ENCODE peak calls at places on chromosomes 3 and 15, in five cellular contexts. One of them, this sample, is unnamed.

GRCh38 chr3:53715815-53716483 is 130.3 kb downstream of the CHDH start:
- DNase-seq in neural crest cell: no peak
- DNase-seq in ovary: no peak
- DNase-seq in GM23338: no peak
- DNase-seq in GM12865: no peak
- DNase-seq in this sample: no peak

GRCh38 chr3:65732060-65732933 is 306.4 kb downstream of the MAGI1 start:
- DNase-seq in neural crest cell: peak
- DNase-seq in ovary: no peak
- DNase-seq in GM23338: peak
- DNase-seq in GM12865: peak
- DNase-seq in this sample: peak

GRCh38 chr3:152377184-152377570 is 108.4 kb downstream of the MBNL1 start:
- DNase-seq in neural crest cell: no peak
- DNase-seq in ovary: no peak
- DNase-seq in GM23338: no peak
- DNase-seq in GM12865: no peak
- DNase-seq in this sample: no peak

GRCh38 chr3:35141406-35141805 is 497.9 kb upstream of the ARPP21 start:
- DNase-seq in neural crest cell: no peak
- DNase-seq in ovary: no peak
- DNase-seq in GM23338: no peak
- DNase-seq in GM12865: no peak
- DNase-seq in this sample: no peak

GRCh38 chr3:101185341-101185740 is 135.0 kb downstream of the IMPG2 start:
- DNase-seq in neural crest cell: no peak
- DNase-seq in ovary: no peak
- DNase-seq in GM23338: no peak
- DNase-seq in GM12865: no peak
- DNase-seq in this sample: no peak

GRCh38 chr15:53520867-53521525 is 238.5 kb downstream of the WDR72 start:
- DNase-seq in neural crest cell: peak
- DNase-seq in ovary: no peak
- DNase-seq in GM23338: no peak
- DNase-seq in GM12865: no peak
- DNase-seq in this sample: no peak

GRCh38 chr3:52247455-52248164 is 2.1 kb downstream of the PPM1M start:
- DNase-seq in neural crest cell: no peak
- DNase-seq in ovary: no peak
- DNase-seq in GM23338: no peak
- DNase-seq in GM12865: no peak
- DNase-seq in this sample: no peak

GRCh38 chr3:183253961-183254815 is 1.1 kb downstream of the B3GNT5 start:
- DNase-seq in neural crest cell: peak
- DNase-seq in ovary: peak
- DNase-seq in GM23338: peak
- DNase-seq in GM12865: no peak
- DNase-seq in this sample: peak

GRCh38 chr15:74185949-74186348 is 12.4 kb downstream of the ISLR start:
- DNase-seq in neural crest cell: no peak
- DNase-seq in ovary: no peak
- DNase-seq in GM23338: no peak
- DNase-seq in GM12865: no peak
- DNase-seq in this sample: no peak

GRCh38 chr3:132394334-132394733 is 23.0 kb upstream of the DNAJC13 start:
- DNase-seq in neural crest cell: no peak
- DNase-seq in ovary: no peak
- DNase-seq in GM23338: no peak
- DNase-seq in GM12865: no peak
- DNase-seq in this sample: no peak

GRCh38 chr15:29774900-29775299 is 47.4 kb downstream of the TJP1 start:
- DNase-seq in neural crest cell: no peak
- DNase-seq in ovary: no peak
- DNase-seq in GM23338: no peak
- DNase-seq in GM12865: no peak
- DNase-seq in this sample: no peak

GRCh38 chr15:90787881-90788280 is 70.7 kb downstream of the BLM start:
- DNase-seq in neural crest cell: no peak
- DNase-seq in ovary: no peak
- DNase-seq in GM23338: no peak
- DNase-seq in GM12865: no peak
- DNase-seq in this sample: no peak

GRCh38 chr3:157176108-157176507 is 16.2 kb upstream of the CCNL1 start:
- DNase-seq in neural crest cell: no peak
- DNase-seq in ovary: no peak
- DNase-seq in GM23338: no peak
- DNase-seq in GM12865: no peak
- DNase-seq in this sample: no peak

GRCh38 chr3:64267774-64268604 is 42.7 kb upstream of the PRICKLE2 start:
- DNase-seq in neural crest cell: peak
- DNase-seq in ovary: peak
- DNase-seq in GM23338: peak
- DNase-seq in GM12865: no peak
- DNase-seq in this sample: peak

GRCh38 chr3:61608072-61608471 is 46.7 kb downstream of the PTPRG start:
- DNase-seq in neural crest cell: no peak
- DNase-seq in ovary: no peak
- DNase-seq in GM23338: no peak
- DNase-seq in GM12865: no peak
- DNase-seq in this sample: no peak

GRCh38 chr15:82648257-82649103 is 1.3 kb upstream of the CPEB1 start:
- DNase-seq in neural crest cell: no peak
- DNase-seq in ovary: peak
- DNase-seq in GM23338: peak
- DNase-seq in GM12865: no peak
- DNase-seq in this sample: no peak

GRCh38 chr3:158788446-158788845 is 13.4 kb upstream of the MFSD1 start:
- DNase-seq in neural crest cell: no peak
- DNase-seq in ovary: no peak
- DNase-seq in GM23338: no peak
- DNase-seq in GM12865: no peak
- DNase-seq in this sample: no peak

GRCh38 chr15:98906712-98907083 is 100.9 kb downstream of the PGPEP1L start:
- DNase-seq in neural crest cell: no peak
- DNase-seq in ovary: no peak
- DNase-seq in GM23338: no peak
- DNase-seq in GM12865: no peak
- DNase-seq in this sample: no peak

GRCh38 chr15:47432831-47433230 is 284.5 kb upstream of the SEMA6D start:
- DNase-seq in neural crest cell: no peak
- DNase-seq in ovary: no peak
- DNase-seq in GM23338: no peak
- DNase-seq in GM12865: no peak
- DNase-seq in this sample: no peak

DNA sequence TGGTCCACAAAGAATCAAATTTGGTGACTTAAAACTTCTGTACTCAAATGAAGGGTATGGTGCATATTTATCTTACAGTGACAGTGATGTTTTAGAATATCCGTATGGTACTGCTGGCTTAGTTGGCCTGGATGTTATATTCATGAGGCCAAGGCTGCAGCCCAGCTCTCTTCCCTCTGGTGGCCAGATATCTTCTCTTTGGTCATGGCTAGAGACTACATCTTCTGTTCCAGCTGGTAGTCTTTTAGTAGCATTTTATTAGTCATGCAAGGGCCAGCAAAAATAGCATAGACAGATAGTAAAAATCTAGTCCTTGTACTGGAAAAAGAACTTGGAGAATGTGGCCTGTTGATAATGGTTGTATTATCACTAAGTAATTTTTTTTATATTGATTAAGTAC is 124.0 kb upstream of the ROPN1 start:
- DNase-seq in neural crest cell: no peak
- DNase-seq in ovary: no peak
- DNase-seq in GM23338: no peak
- DNase-seq in GM12865: no peak
- DNase-seq in this sample: no peak
- TF ChIP-seq CTCF in neural crest cell: no peak
- TF ChIP-seq CTCF in ovary: no peak
- TF ChIP-seq CTCF in GM23338: no peak
- TF ChIP-seq CTCF in GM12865: no peak
- TF ChIP-seq CTCF in this sample: no peak

GRCh38 chr3:73509066-73509465 is 115.7 kb downstream of the PDZRN3 start:
- DNase-seq in neural crest cell: no peak
- DNase-seq in ovary: no peak
- DNase-seq in GM23338: no peak
- DNase-seq in GM12865: no peak
- DNase-seq in this sample: no peak

GRCh38 chr3:73509812-73510211 is 114.9 kb downstream of the PDZRN3 start:
- DNase-seq in neural crest cell: no peak
- DNase-seq in ovary: no peak
- DNase-seq in GM23338: no peak
- DNase-seq in GM12865: no peak
- DNase-seq in this sample: no peak

GRCh38 chr3:73510784-73511183 is 114.0 kb downstream of the PDZRN3 start:
- DNase-seq in neural crest cell: no peak
- DNase-seq in ovary: no peak
- DNase-seq in GM23338: no peak
- DNase-seq in GM12865: no peak
- DNase-seq in this sample: no peak

GRCh38 chr3:73510298-73510697 is 114.4 kb downstream of the PDZRN3 start:
- DNase-seq in neural crest cell: no peak
- DNase-seq in ovary: no peak
- DNase-seq in GM23338: no peak
- DNase-seq in GM12865: no peak
- DNase-seq in this sample: no peak

GRCh38 chr3:73508330-73508954 is 116.3 kb downstream of the PDZRN3 start:
- DNase-seq in neural crest cell: peak
- DNase-seq in ovary: no peak
- DNase-seq in GM23338: peak
- DNase-seq in GM12865: peak
- DNase-seq in this sample: peak
- TF ChIP-seq CTCF in neural crest cell: peak
- TF ChIP-seq CTCF in ovary: peak
- TF ChIP-seq CTCF in GM23338: peak
- TF ChIP-seq CTCF in GM12865: peak
- TF ChIP-seq CTCF in this sample: peak

DNA sequence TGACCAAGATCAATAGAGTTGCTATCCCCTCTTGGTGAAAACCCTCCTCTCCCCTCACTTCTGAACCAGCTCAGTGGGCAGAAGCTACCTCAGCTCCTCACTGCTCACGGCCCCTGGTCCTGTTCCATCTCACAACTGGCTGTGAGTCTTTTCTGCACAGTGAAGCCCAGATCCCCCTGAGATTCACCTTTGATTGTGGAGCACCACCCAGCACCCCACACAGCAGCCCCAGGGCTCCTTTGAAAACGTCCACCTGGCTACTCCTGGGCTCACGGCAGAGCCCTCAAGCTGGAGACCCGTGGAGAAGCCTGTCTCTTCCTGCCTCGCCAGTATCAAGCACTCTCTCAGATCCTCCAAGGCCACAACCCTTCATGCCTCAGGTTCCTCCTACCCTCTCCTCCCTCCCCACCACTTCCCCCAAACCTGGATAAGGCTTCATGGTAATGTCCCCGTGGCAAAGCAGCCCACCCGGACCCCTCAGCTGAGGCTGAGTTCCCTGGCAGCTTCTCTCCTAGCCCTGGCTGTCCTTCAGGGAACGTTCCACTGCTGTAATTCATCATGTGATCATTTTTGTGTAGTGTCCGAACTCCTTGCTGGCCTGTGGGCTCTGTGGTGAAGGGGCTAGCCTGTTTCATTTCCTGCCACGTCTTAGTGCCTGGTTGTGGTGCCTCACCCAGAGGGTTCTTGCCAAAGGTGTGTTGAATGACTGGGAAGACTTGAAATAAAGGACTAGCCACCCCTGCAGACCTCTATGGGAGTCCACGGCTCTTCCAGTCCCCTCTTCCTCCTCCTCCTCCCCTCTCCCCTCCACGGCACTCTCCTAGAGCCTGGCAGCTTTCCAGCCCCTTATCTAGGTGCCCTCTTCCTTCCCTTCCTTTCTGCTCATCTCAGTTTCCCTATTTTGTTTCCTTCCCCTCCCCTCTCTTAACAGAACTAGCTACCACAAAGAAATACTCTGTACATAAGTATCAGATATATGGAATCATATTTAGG is 44.5 kb downstream of the KY start:
- DNase-seq in neural crest cell: no peak
- DNase-seq in ovary: no peak
- DNase-seq in GM23338: no peak
- DNase-seq in GM12865: no peak
- DNase-seq in this sample: no peak
- TF ChIP-seq CTCF in neural crest cell: no peak
- TF ChIP-seq CTCF in ovary: no peak
- TF ChIP-seq CTCF in GM23338: no peak
- TF ChIP-seq CTCF in GM12865: no peak
- TF ChIP-seq CTCF in this sample: no peak

DNA sequence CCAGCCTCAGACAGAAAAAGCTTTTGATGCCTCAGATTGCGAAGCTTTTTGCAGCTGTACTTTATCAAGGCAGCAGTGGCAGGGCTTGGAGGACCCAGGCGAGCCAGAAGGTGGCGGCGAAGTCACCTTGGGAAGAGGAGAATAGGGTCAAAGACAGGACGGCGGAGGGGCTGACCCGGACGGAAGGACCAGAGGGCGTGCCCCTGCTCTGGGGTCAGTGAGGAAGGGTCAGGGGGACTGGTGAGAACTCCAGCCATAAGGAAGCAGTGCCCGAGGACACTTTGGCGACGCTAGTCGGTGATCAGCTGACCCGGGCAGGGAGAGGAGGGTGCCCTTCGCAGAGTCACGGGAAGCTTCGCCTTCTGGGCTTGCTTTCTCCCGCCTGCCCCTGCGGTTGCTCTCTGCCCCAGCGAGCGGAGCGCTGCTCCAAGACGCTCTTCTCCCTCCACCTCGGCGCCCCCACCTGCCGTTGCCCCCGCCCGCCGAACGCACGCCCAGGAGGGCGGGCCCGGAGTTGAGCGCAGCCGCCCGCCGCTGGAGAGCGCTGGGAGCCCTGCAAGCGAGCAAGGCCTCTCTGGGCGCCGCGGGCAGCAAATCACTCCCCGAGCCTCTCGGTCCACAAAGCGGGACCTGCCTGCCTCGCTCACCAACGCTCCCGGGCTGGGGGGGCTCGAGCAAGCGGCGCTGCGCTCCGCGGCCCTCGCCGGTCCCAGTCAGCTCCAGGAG is 1.4 kb downstream of the CADPS start:
- DNase-seq in neural crest cell: peak
- DNase-seq in ovary: peak
- DNase-seq in GM23338: peak
- DNase-seq in GM12865: peak
- DNase-seq in this sample: peak
- TF ChIP-seq CTCF in neural crest cell: peak
- TF ChIP-seq CTCF in ovary: no peak
- TF ChIP-seq CTCF in GM23338: peak
- TF ChIP-seq CTCF in GM12865: peak
- TF ChIP-seq CTCF in this sample: no peak

DNA sequence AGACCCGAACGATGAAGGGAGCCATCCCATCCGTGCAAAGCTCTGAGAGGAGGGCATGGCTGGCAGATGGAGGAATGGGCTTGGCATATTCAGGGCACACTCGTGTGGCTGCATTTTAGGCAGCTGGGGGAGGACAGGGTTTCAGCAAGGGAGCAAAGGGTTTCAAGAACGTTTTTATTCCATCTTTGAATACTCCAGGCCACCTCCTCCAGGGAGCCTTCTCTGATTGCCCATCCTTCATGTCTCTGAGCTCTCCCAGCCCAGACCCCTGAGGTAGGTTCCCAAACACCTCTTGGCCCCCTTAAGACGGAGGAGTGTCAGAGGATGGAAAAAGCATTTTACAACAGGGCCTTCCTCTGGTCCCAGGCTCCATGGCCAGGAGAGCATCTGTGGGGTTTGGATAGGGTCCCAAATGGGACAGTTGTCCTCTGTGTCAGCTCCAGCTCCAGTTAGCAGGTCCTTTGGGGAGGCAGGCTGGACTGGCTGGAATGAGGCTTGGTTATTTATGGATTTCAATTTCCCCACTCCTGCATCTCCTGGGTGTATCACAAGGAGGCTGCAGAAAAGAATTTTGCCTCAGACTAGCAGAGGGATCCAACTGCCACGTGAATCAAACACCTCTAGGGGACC is 17.7 kb upstream of the SLC6A1 start:
- DNase-seq in neural crest cell: no peak
- DNase-seq in ovary: no peak
- DNase-seq in GM23338: no peak
- DNase-seq in GM12865: no peak
- DNase-seq in this sample: no peak
- TF ChIP-seq CTCF in neural crest cell: no peak
- TF ChIP-seq CTCF in ovary: no peak
- TF ChIP-seq CTCF in GM23338: no peak
- TF ChIP-seq CTCF in GM12865: no peak
- TF ChIP-seq CTCF in this sample: no peak

This sample was measured in endothelial cell.